ENCODE peak calls at places on chromosome 2, in five cellular contexts. Q is endothelial cell, Z is HEK293T, L is GM20000, X is NCI-H1092. O is an unnamed sample.

GRCh38 chr2:32516567-32516966 is 111.3 kb upstream of the TTC27 start:
- DNase-seq in Q (no peak), Z (no peak), L (no peak), X (no peak), O (no peak)

GRCh38 chr2:216539791-216540241 is 41.2 kb downstream of the RPL37A start:
- DNase-seq in Q (no peak), Z (no peak), L (peak), X (peak), O (no peak)

GRCh38 chr2:234691968-234692955 is 195.4 kb upstream of the ARL4C start:
- DNase-seq in Q (no peak), Z (no peak), L (no peak), X (no peak), O (no peak)

GRCh38 chr2:234840336-234840735 is 111.5 kb upstream of the SH3BP4 start:
- DNase-seq in Q (peak), Z (peak), L (no peak), X (no peak), O (no peak)

GRCh38 chr2:45316576-45317338 is 294.3 kb downstream of the SRBD1 start:
- DNase-seq in Q (no peak), Z (no peak), L (no peak), X (no peak), O (no peak)

GRCh38 chr2:217685255-217685605 is 317.6 kb downstream of the TNS1 start:
- DNase-seq in Q (no peak), Z (peak), L (no peak), X (no peak), O (no peak)

GRCh38 chr2:173989160-173989885 is 24.1 kb upstream of the SP3 start:
- DNase-seq in Q (no peak), Z (no peak), L (no peak), X (no peak), O (no peak)

GRCh38 chr2:123493687-123494086 is 531.4 kb upstream of the CNTNAP5 start:
- DNase-seq in Q (no peak), Z (no peak), L (no peak), X (no peak), O (no peak)

GRCh38 chr2:198273670-198274069 is 469.3 kb downstream of the PLCL1 start:
- DNase-seq in Q (no peak), Z (no peak), L (no peak), X (no peak), O (no peak)

GRCh38 chr2:164981217-164981990 is 26.1 kb upstream of the SLC38A11 start:
- DNase-seq in Q (no peak), Z (no peak), L (no peak), X (no peak), O (no peak)

GRCh38 chr2:85917887-85918795 is 29.4 kb upstream of the ST3GAL5 start:
- DNase-seq in Q (no peak), Z (no peak), L (no peak), X (no peak), O (no peak)

GRCh38 chr2:155913356-155913755 is 419.2 kb downstream of the NR4A2 start:
- DNase-seq in Q (no peak), Z (no peak), L (no peak), X (no peak), O (no peak)

GRCh38 chr2:30708491-30709290 is 98.6 kb downstream of the CAPN13 start:
- DNase-seq in Q (no peak), Z (no peak), L (no peak), X (no peak), O (no peak)

GRCh38 chr2:150555957-150556356 is 68.5 kb upstream of the RND3 start:
- DNase-seq in Q (no peak), Z (no peak), L (no peak), X (no peak), O (no peak)

GRCh38 chr2:171652411-171652775 is 34.9 kb upstream of the DYNC1I2 start:
- DNase-seq in Q (no peak), Z (no peak), L (no peak), X (no peak), O (no peak)

O was measured in progenitor cell of endocrine pancreas.